ENCODE peak calls at places on chromosomes 7 and 10, in five cellular contexts. Z is brain microvascular endothelial cell, O is heart left ventricle, W is tibial nerve, J is neural progenitor cell. C is an unnamed sample.

GRCh38 chr7:132488634-132489302 is 87.5 kb downstream of the PLXNA4 start:
- DNase-seq in Z (no peak), O (no peak), W (peak), J (no peak), C (no peak)

GRCh38 chr10:50988792-50989191 is 85.5 kb upstream of the PRKG1 start:
- DNase-seq in Z (no peak), O (no peak), W (no peak), J (no peak), C (peak)

GRCh38 chr10:110530131-110530831 is 32.6 kb downstream of the DUSP5 start:
- DNase-seq in Z (peak), O (peak), W (peak), J (peak), C (no peak)

GRCh38 chr10:71359364-71360046 is 37.2 kb upstream of the CDH23 start:
- DNase-seq in Z (no peak), O (no peak), W (no peak), J (no peak), C (peak)

GRCh38 chr10:116627386-116627933 is 6.7 kb downstream of the PNLIPRP2 start:
- DNase-seq in Z (no peak), O (peak), W (no peak), J (peak), C (no peak)

GRCh38 chr10:97224483-97225435 is 39.0 kb upstream of the SLIT1 start:
- DNase-seq in Z (no peak), O (no peak), W (no peak), J (no peak), C (no peak)

GRCh38 chr10:15879058-15879457 is 18.8 kb upstream of the MINDY3 start:
- DNase-seq in Z (peak), O (no peak), W (no peak), J (peak), C (peak)

GRCh38 chr10:76012928-76013327 is 581.5 kb downstream of the LRMDA start:
- DNase-seq in Z (no peak), O (no peak), W (no peak), J (peak), C (no peak)

GRCh38 chr10:42951486-42952251 is 125.2 kb upstream of the RET start:
- DNase-seq in Z (no peak), O (peak), W (no peak), J (peak), C (no peak)

GRCh38 chr7:117375380-117375779 is 51.9 kb downstream of the ASZ1 start:
- DNase-seq in Z (no peak), O (no peak), W (no peak), J (no peak), C (no peak)

GRCh38 chr7:137880432-137880831 is 33.7 kb upstream of the DGKI start:
- DNase-seq in Z (peak), O (no peak), W (no peak), J (no peak), C (no peak)

GRCh38 chr7:110502893-110503465 is 587.9 kb upstream of the LRRN3 start:
- DNase-seq in Z (peak), O (no peak), W (no peak), J (no peak), C (no peak)

GRCh38 chr7:125383324-125383723 is 453.7 kb upstream of the POT1 start:
- DNase-seq in Z (no peak), O (no peak), W (no peak), J (no peak), C (peak)

GRCh38 chr7:38318803-38319416 is 45.5 kb upstream of the TARP start:
- DNase-seq in Z (peak), O (no peak), W (no peak), J (peak), C (peak)

GRCh38 chr10:75202321-75203096 is 8.1 kb upstream of the VDAC2 start:
- DNase-seq in Z (peak), O (peak), W (no peak), J (no peak), C (no peak)

GRCh38 chr10:35442592-35442991 is 106.3 kb downstream of the CCNY start:
- DNase-seq in Z (no peak), O (no peak), W (no peak), J (no peak), C (no peak)

GRCh38 chr7:116511552-116512523 is 12.3 kb downstream of the CAV2 start:
- DNase-seq in Z (no peak), O (peak), W (no peak), J (peak), C (peak)

GRCh38 chr10:14389981-14390590 is 59.4 kb upstream of the FRMD4A start:
- DNase-seq in Z (no peak), O (no peak), W (no peak), J (no peak), C (peak)

GRCh38 chr7:1543826-1544177 is 12.2 kb downstream of the TMEM184A start:
- DNase-seq in Z (no peak), O (no peak), W (no peak), J (no peak), C (no peak)

GRCh38 chr10:110833234-110833940 is 38.3 kb upstream of the PDCD4 start:
- DNase-seq in Z (no peak), O (no peak), W (no peak), J (no peak), C (no peak)

GRCh38 chr7:28419717-28420116 is 7.4 kb downstream of the CREB5 start:
- DNase-seq in Z (peak), O (no peak), W (no peak), J (no peak), C (no peak)

GRCh38 chr7:77351539-77352004 is 64.6 kb downstream of the GSAP start:
- DNase-seq in Z (no peak), O (peak), W (no peak), J (no peak), C (peak)

GRCh38 chr10:101843032-101843991 is at the start of gene KCNIP2:
- DNase-seq in Z (no peak), O (peak), W (no peak), J (peak), C (peak)

GRCh38 chr10:89458289-89458688 is 43.9 kb downstream of the IFIT5 start:
- DNase-seq in Z (peak), O (no peak), W (no peak), J (no peak), C (no peak)

GRCh38 chr7:134302120-134302519 is 14.6 kb downstream of the SLC35B4 start:
- DNase-seq in Z (no peak), O (no peak), W (no peak), J (no peak), C (no peak)

GRCh38 chr7:102260856-102261255 is 25.8 kb upstream of the SH2B2 start:
- DNase-seq in Z (peak), O (peak), W (no peak), J (peak), C (no peak)

GRCh38 chr7:4797858-4798705 is 22.7 kb downstream of the AP5Z1 start:
- DNase-seq in Z (no peak), O (peak), W (peak), J (peak), C (peak)

GRCh38 chr7:40883826-40884225 is 749.0 kb downstream of the SUGCT start:
- DNase-seq in Z (no peak), O (no peak), W (no peak), J (no peak), C (no peak)

GRCh38 chr7:48454750-48455192 is 283.5 kb downstream of the ABCA13 start:
- DNase-seq in Z (no peak), O (no peak), W (no peak), J (no peak), C (no peak)

GRCh38 chr10:34156781-34157425 is 658.2 kb downstream of the PARD3 start:
- DNase-seq in Z (peak), O (no peak), W (no peak), J (no peak), C (no peak)

GRCh38 chr10:6918305-6918704 is 338.2 kb upstream of the PRKCQ start:
- DNase-seq in Z (peak), O (peak), W (no peak), J (peak), C (no peak)

GRCh38 chr7:84022686-84023308 is 171.8 kb downstream of the SEMA3A start:
- DNase-seq in Z (no peak), O (no peak), W (no peak), J (no peak), C (no peak)

GRCh38 chr10:88902328-88902789 is 22.3 kb downstream of the STAMBPL1 start:
- DNase-seq in Z (no peak), O (no peak), W (no peak), J (no peak), C (no peak)

GRCh38 chr10:117734626-117735405 is 192.3 kb downstream of the EMX2 start:
- DNase-seq in Z (no peak), O (no peak), W (no peak), J (peak), C (no peak)

GRCh38 chr10:35364808-35365207 is 28.5 kb downstream of the CCNY start:
- DNase-seq in Z (no peak), O (no peak), W (no peak), J (no peak), C (no peak)

GRCh38 chr7:68421712-68422111 is 1176.6 kb upstream of the AUTS2 start:
- DNase-seq in Z (no peak), O (no peak), W (no peak), J (no peak), C (no peak)

GRCh38 chr10:6473901-6474370 is 106.1 kb downstream of the PRKCQ start:
- DNase-seq in Z (no peak), O (no peak), W (no peak), J (no peak), C (peak)

GRCh38 chr10:122374859-122375721 is 582 bp downstream of the PLEKHA1 start:
- DNase-seq in Z (peak), O (peak), W (no peak), J (peak), C (peak)

GRCh38 chr7:30352169-30352568 is 67.8 kb downstream of the ZNRF2 start:
- DNase-seq in Z (no peak), O (no peak), W (no peak), J (no peak), C (no peak)
- TF ChIP-seq CTCF in Z (no peak), O (no peak), W (no peak), J (no peak), C (peak)

GRCh38 chr7:136214356-136214755 is 237.2 kb upstream of the MTPN start:
- DNase-seq in Z (no peak), O (no peak), W (no peak), J (no peak), C (no peak)
- TF ChIP-seq CTCF in Z (peak), O (no peak), W (no peak), J (peak), C (no peak)

GRCh38 chr10:53726921-53727320 is 954.3 kb upstream of the MBL2 start:
- DNase-seq in Z (no peak), O (no peak), W (no peak), J (no peak), C (no peak)
- TF ChIP-seq CTCF in Z (no peak), O (no peak), W (no peak), J (no peak), C (no peak)

DNA sequence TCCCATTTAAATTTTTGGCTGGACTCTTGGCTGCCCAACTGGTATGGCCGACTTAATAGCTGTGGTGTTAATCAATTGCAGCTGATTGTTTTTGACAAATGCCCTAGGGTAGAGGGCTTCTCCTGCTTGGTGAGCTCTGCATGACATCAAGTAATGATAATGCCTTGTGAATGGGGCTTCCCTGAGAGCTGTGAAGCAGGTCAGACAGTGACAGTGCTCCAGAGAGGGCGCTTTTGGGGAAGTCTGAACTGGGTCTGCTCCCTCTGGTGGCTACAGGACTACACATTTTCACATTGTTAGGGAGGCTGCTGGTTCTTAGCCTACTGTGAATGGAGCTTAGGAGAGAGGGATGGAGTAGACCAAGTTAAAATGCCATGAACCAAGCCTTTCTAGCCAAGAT is 98.8 kb downstream of the SDK1 start:
- DNase-seq in Z (peak), O (no peak), W (no peak), J (peak), C (no peak)
- TF ChIP-seq CTCF in Z (peak), O (no peak), W (no peak), J (peak), C (peak)

GRCh38 chr10:23157691-23158369 is 34.3 kb upstream of the PTF1A start:
- DNase-seq in Z (peak), O (no peak), W (no peak), J (peak), C (peak)
- TF ChIP-seq CTCF in Z (peak), O (no peak), W (no peak), J (no peak), C (peak)

DNA sequence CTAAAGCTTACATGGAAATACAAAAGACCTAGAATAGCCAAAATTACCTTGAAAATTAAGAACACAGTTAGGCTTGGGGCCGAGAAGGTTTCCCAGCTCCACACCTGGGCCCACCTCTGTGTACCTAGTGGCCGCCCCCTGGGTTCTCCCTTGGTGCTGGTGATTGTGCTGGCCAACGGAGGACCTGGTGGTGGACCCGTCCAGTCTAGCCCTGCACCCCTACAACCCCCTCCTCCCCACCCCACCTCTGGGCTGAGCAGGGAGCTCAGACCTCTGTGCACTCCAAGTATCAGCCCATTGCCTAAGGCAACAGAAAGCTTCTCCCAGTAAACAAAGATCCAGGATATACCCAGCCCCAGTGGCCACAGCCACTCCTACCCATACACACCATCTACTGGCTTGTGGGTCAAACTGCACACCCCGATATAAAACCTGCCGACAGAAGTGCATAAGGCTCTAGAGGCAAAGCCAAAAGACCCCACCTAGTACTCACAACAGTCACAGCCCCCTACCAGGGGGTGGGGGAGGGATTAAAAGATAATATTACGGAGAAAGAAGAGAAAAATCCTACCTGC is 105.0 kb upstream of the DIP2C start:
- DNase-seq in Z (no peak), O (no peak), W (peak), J (peak), C (no peak)
- TF ChIP-seq CTCF in Z (peak), O (peak), W (no peak), J (peak), C (no peak)

GRCh38 chr10:69007260-69007659 is 18.7 kb downstream of the KIFBP start:
- DNase-seq in Z (no peak), O (no peak), W (no peak), J (no peak), C (no peak)

GRCh38 chr10:69010151-69010640 is 21.6 kb downstream of the KIFBP start:
- DNase-seq in Z (no peak), O (no peak), W (no peak), J (no peak), C (no peak)

GRCh38 chr10:69009360-69009759 is 20.8 kb downstream of the KIFBP start:
- DNase-seq in Z (no peak), O (no peak), W (no peak), J (no peak), C (no peak)

GRCh38 chr10:69005704-69006103 is 17.1 kb downstream of the KIFBP start:
- DNase-seq in Z (no peak), O (no peak), W (no peak), J (no peak), C (no peak)

GRCh38 chr10:69004821-69005220 is 16.2 kb downstream of the KIFBP start:
- DNase-seq in Z (peak), O (no peak), W (no peak), J (peak), C (peak)
- TF ChIP-seq CTCF in Z (peak), O (peak), W (peak), J (peak), C (peak)

GRCh38 chr10:74032900-74033655 is 35.2 kb downstream of the VCL start:
- DNase-seq in Z (no peak), O (no peak), W (no peak), J (no peak), C (no peak)

GRCh38 chr10:74034301-74034700 is 36.4 kb downstream of the VCL start:
- DNase-seq in Z (no peak), O (no peak), W (no peak), J (no peak), C (no peak)

GRCh38 chr10:74036474-74036873 is 38.6 kb downstream of the VCL start:
- DNase-seq in Z (no peak), O (no peak), W (no peak), J (no peak), C (no peak)

GRCh38 chr10:74033724-74034123 is 35.8 kb downstream of the VCL start:
- DNase-seq in Z (no peak), O (no peak), W (no peak), J (no peak), C (no peak)

DNA sequence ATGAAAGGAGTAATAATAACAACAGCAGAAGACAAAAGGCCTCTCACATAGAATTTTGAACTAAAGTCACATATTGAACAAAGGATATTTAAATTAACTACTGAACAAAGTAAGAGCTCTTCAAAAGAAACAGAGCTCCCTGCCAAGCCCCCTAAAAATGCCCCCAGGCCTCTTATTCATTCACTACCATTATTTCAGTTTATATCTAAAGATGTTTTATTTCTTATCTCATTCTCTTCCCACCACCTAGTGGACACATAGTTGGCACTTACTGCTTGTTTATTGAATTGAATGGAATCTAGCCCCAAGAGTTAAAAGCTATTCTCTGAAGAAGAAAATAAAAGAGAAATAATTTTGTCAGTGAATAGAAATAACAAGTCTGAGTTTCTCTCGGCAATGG is 37.4 kb downstream of the VCL start:
- DNase-seq in Z (no peak), O (no peak), W (no peak), J (no peak), C (no peak)
- TF ChIP-seq CTCF in Z (peak), O (no peak), W (peak), J (peak), C (peak)

GRCh38 chr7:51292596-51292995 is 24.0 kb downstream of the COBL start:
- DNase-seq in Z (no peak), O (no peak), W (no peak), J (peak), C (no peak)
- TF ChIP-seq CTCF in Z (no peak), O (no peak), W (no peak), J (no peak), C (no peak)

C was measured in GM13977.